ENCODE peak calls at places on chromosomes 6 and 20, in eight cellular contexts. One of them, this sample, is unnamed.

GRCh38 chr6:21111399-21111725 is 482.2 kb upstream of the SOX4 start:
- DNase-seq in KBM-7: no peak
- DNase-seq in M059J: peak; percentile 60
- DNase-seq in NCI-H1092 treated with DMSO at 0.1 percent for 48 hours: peak; percentile 4
- DNase-seq in Kasumi-1: no peak
- DNase-seq in stimulated activated CD4-positive, alpha-beta T cell treated with anti-CD3 and anti-CD28 coated beads, Interleukin-2, amount 100 ng/mL, for 48 hours: no peak
- DNase-seq in iris pigment epithelial cell: no peak
- DNase-seq in SK-N-SH: no peak
- DNase-seq in this sample: peak; percentile 32

GRCh38 chr20:23533161-23533560 is 35.1 kb downstream of the CST9L start:
- DNase-seq in stimulated activated CD4-positive, alpha-beta T cell treated with anti-CD3 and anti-CD28 coated beads, Interleukin-2, amount 100 ng/mL, for 48 hours: no peak
- DNase-seq in Kasumi-1: no peak
- DNase-seq in NCI-H1092 treated with DMSO at 0.1 percent for 48 hours: no peak
- DNase-seq in M059J: no peak
- DNase-seq in iris pigment epithelial cell: no peak
- DNase-seq in SK-N-SH: no peak
- DNase-seq in KBM-7: no peak
- DNase-seq in this sample: no peak

GRCh38 chr20:18032977-18033892 is 24.5 kb downstream of the OVOL2 start:
- DNase-seq in KBM-7: no peak
- DNase-seq in NCI-H1092 treated with DMSO at 0.1 percent for 48 hours: no peak
- DNase-seq in stimulated activated CD4-positive, alpha-beta T cell treated with anti-CD3 and anti-CD28 coated beads, Interleukin-2, amount 100 ng/mL, for 48 hours: no peak
- DNase-seq in Kasumi-1: no peak
- DNase-seq in iris pigment epithelial cell: no peak
- DNase-seq in SK-N-SH: no peak
- DNase-seq in M059J: peak; percentile 27
- DNase-seq in this sample: peak; percentile 61

GRCh38 chr6:12490904-12491571 is 200.9 kb downstream of the EDN1 start:
- DNase-seq in iris pigment epithelial cell: peak; percentile 83
- DNase-seq in Kasumi-1: no peak
- DNase-seq in M059J: peak; percentile 99
- DNase-seq in NCI-H1092 treated with DMSO at 0.1 percent for 48 hours: no peak
- DNase-seq in KBM-7: no peak
- DNase-seq in SK-N-SH: no peak
- DNase-seq in stimulated activated CD4-positive, alpha-beta T cell treated with anti-CD3 and anti-CD28 coated beads, Interleukin-2, amount 100 ng/mL, for 48 hours: no peak
- DNase-seq in this sample: peak; percentile 13

GRCh38 chr6:44135875-44136274 is 8.5 kb downstream of the TMEM63B start:
- DNase-seq in iris pigment epithelial cell: no peak
- DNase-seq in NCI-H1092 treated with DMSO at 0.1 percent for 48 hours: no peak
- DNase-seq in KBM-7: no peak
- DNase-seq in stimulated activated CD4-positive, alpha-beta T cell treated with anti-CD3 and anti-CD28 coated beads, Interleukin-2, amount 100 ng/mL, for 48 hours: no peak
- DNase-seq in SK-N-SH: no peak
- DNase-seq in M059J: no peak
- DNase-seq in Kasumi-1: no peak
- DNase-seq in this sample: no peak

GRCh38 chr20:50625986-50626677 is 65.2 kb downstream of the RIPOR3 start:
- DNase-seq in Kasumi-1: peak; percentile 40
- DNase-seq in SK-N-SH: peak; percentile 64
- DNase-seq in stimulated activated CD4-positive, alpha-beta T cell treated with anti-CD3 and anti-CD28 coated beads, Interleukin-2, amount 100 ng/mL, for 48 hours: peak; percentile 24
- DNase-seq in iris pigment epithelial cell: no peak
- DNase-seq in M059J: peak; percentile 47
- DNase-seq in NCI-H1092 treated with DMSO at 0.1 percent for 48 hours: peak; percentile 29
- DNase-seq in KBM-7: peak; percentile 77
- DNase-seq in this sample: peak; percentile 79

GRCh38 chr6:39808934-39809333 is 16.8 kb downstream of the DAAM2 start:
- DNase-seq in stimulated activated CD4-positive, alpha-beta T cell treated with anti-CD3 and anti-CD28 coated beads, Interleukin-2, amount 100 ng/mL, for 48 hours: no peak
- DNase-seq in iris pigment epithelial cell: no peak
- DNase-seq in NCI-H1092 treated with DMSO at 0.1 percent for 48 hours: no peak
- DNase-seq in SK-N-SH: no peak
- DNase-seq in KBM-7: no peak
- DNase-seq in Kasumi-1: no peak
- DNase-seq in M059J: no peak
- DNase-seq in this sample: peak; percentile 40

GRCh38 chr6:143279385-143279784 is 171.1 kb downstream of the ADAT2 start:
- DNase-seq in KBM-7: peak; percentile 21
- DNase-seq in NCI-H1092 treated with DMSO at 0.1 percent for 48 hours: no peak
- DNase-seq in stimulated activated CD4-positive, alpha-beta T cell treated with anti-CD3 and anti-CD28 coated beads, Interleukin-2, amount 100 ng/mL, for 48 hours: no peak
- DNase-seq in M059J: peak; percentile 51
- DNase-seq in SK-N-SH: peak; percentile 27
- DNase-seq in Kasumi-1: peak; percentile 4
- DNase-seq in iris pigment epithelial cell: peak; percentile 21
- DNase-seq in this sample: peak; percentile 41

This sample was measured in left kidney.